ENCODE peak calls at places on chromosomes 7 and 10, in four cellular contexts. Q is HT1080, Y is activated gamma-delta T cell treated with Interleukin-2 at 50 U/mL for 16 hours, H is SW480. B is an unnamed sample.

GRCh38 chr10:118870467-118871243 is 115.9 kb upstream of the CACUL1 start:
- DNase-seq in H (peak), Y (no peak), Q (peak), B (no peak)

GRCh38 chr10:20406607-20407188 is 490.4 kb downstream of the NEBL start:
- DNase-seq in H (no peak), Y (no peak), Q (no peak), B (no peak)

GRCh38 chr10:27558612-27559020 is 54.5 kb downstream of the RAB18 start:
- DNase-seq in Y (peak), H (peak), Q (peak), B (peak)

GRCh38 chr7:117530390-117530789 is 50.6 kb downstream of the CFTR start:
- DNase-seq in Y (no peak), H (no peak), Q (no peak), B (no peak)

GRCh38 chr7:128427289-128427891 is 17.6 kb upstream of the IMPDH1 start:
- DNase-seq in H (peak), Q (peak), Y (peak), B (peak)

GRCh38 chr10:44650576-44651394 is 260.4 kb upstream of the TMEM72 start:
- DNase-seq in Q (no peak), Y (no peak), H (no peak), B (no peak)

GRCh38 chr10:77904110-77904860 is 22.3 kb downstream of the DLG5 start:
- DNase-seq in Y (no peak), Q (no peak), H (no peak), B (no peak)

GRCh38 chr10:42951486-42952251 is 125.2 kb upstream of the RET start:
- DNase-seq in H (peak), Y (no peak), Q (no peak), B (no peak)

GRCh38 chr10:18918545-18918944 is 130.1 kb upstream of the MALRD1 start:
- DNase-seq in Y (no peak), Q (peak), H (no peak), B (no peak)

GRCh38 chr7:54831644-54832095 is 72.7 kb upstream of the SEC61G start:
- DNase-seq in Y (no peak), H (peak), Q (peak), B (no peak)

GRCh38 chr7:11847336-11847735 is 15.3 kb upstream of the THSD7A start:
- DNase-seq in H (no peak), Y (no peak), Q (no peak), B (no peak)

GRCh38 chr10:44102726-44103255 is 282.1 kb downstream of the CXCL12 start:
- DNase-seq in Q (no peak), H (no peak), Y (no peak), B (no peak)

GRCh38 chr7:30626984-30627383 is 32.3 kb downstream of the GARS1 start:
- DNase-seq in Y (no peak), H (no peak), Q (no peak), B (no peak)

GRCh38 chr10:29276251-29276850 is 12.5 kb upstream of the LYZL1 start:
- DNase-seq in Y (no peak), Q (no peak), H (no peak), B (no peak)

GRCh38 chr7:117072620-117073118 is 119.4 kb downstream of the ST7 start:
- DNase-seq in Y (no peak), H (no peak), Q (no peak), B (peak)

GRCh38 chr7:42155836-42156540 is 81.0 kb downstream of the GLI3 start:
- DNase-seq in H (no peak), Q (no peak), Y (no peak), B (no peak)

GRCh38 chr7:119175916-119176627 is 951.6 kb downstream of the ANKRD7 start:
- DNase-seq in Q (peak), H (peak), Y (no peak), B (no peak)

GRCh38 chr10:49539320-49539885 is 482 bp upstream of the ERCC6 start:
- DNase-seq in Q (peak), H (peak), Y (peak), B (no peak)

GRCh38 chr7:33905389-33906032 is at the start of gene BMPER:
- DNase-seq in Y (no peak), H (peak), Q (peak), B (no peak)

GRCh38 chr7:132842478-132842877 is 239.4 kb downstream of the CHCHD3 start:
- DNase-seq in Q (no peak), H (no peak), Y (no peak), B (no peak)

GRCh38 chr7:137196665-137197064 is 146.9 kb downstream of the PTN start:
- DNase-seq in Y (no peak), H (no peak), Q (no peak), B (no peak)

GRCh38 chr10:16828114-16828568 is 10.9 kb upstream of the RSU1 start:
- DNase-seq in Q (peak), H (peak), Y (peak), B (peak)

GRCh38 chr10:72094574-72094973 is 6.2 kb upstream of the SPOCK2 start:
- DNase-seq in H (no peak), Y (no peak), Q (no peak), B (no peak)